ENCODE peak calls at places on chromosome 6, in nine cellular contexts. U is hypothalamus; W is activated T-helper 1 cell treated with Interleukin-2 at 50 U/mL for 16 hours; K is IMR-90; G is activated B cell treated with CpG ODN at 0.5 μM for 24 hours; C is stimulated activated CD8-positive, alpha-beta memory T cell treated with anti-CD3 and anti-CD28 coated beads, Interleukin-12 subunit alpha, Interleukin-12 subunit beta, amount 100 ng/mL, for 4 hours; T is T-helper 1 cell; O is activated naive CD4-positive, alpha-beta T cell; R is ascending aorta. P is an unnamed sample.

GRCh38 chr6:70210462-70210861 is 92.4 kb downstream of the COL9A1 start:
- DNase-seq in O (no peak), U (no peak), T (no peak), R (no peak), G (no peak), W (no peak), K (no peak), C (no peak), P (no peak)

GRCh38 chr6:125469915-125470314 is 168.1 kb upstream of the HDDC2 start:
- DNase-seq in C (no peak), K (no peak), T (no peak), W (no peak), U (no peak), R (no peak), O (no peak), G (no peak), P (no peak)

GRCh38 chr6:129102741-129103140 is 219.8 kb downstream of the LAMA2 start:
- DNase-seq in O (no peak), W (no peak), C (no peak), G (no peak), T (no peak), U (no peak), R (peak), K (peak), P (no peak)

GRCh38 chr6:156757849-156758248 is 19.3 kb upstream of the ARID1B start:
- DNase-seq in K (no peak), C (no peak), W (no peak), R (no peak), O (no peak), T (no peak), U (no peak), G (no peak), P (no peak)

GRCh38 chr6:4920914-4921410 is 82.9 kb downstream of the RPP40 start:
- DNase-seq in R (no peak), C (no peak), K (peak), G (no peak), W (no peak), T (no peak), U (no peak), O (no peak), P (no peak)

GRCh38 chr6:111566873-111567517 is 38.7 kb downstream of the TRAF3IP2 start:
- DNase-seq in K (no peak), U (no peak), W (no peak), T (no peak), O (no peak), C (no peak), G (no peak), R (no peak), P (peak)

GRCh38 chr6:163960128-163960527 is 545.6 kb downstream of the QKI start:
- DNase-seq in C (no peak), R (no peak), G (no peak), T (no peak), O (no peak), K (no peak), W (no peak), U (no peak), P (no peak)

GRCh38 chr6:43733471-43734293 is 36.3 kb upstream of the VEGFA start:
- DNase-seq in W (peak), U (no peak), C (peak), K (no peak), G (no peak), O (no peak), T (peak), R (peak), P (no peak)

GRCh38 chr6:158032354-158032733 is 50.7 kb downstream of the SYNJ2 start:
- DNase-seq in W (no peak), C (no peak), G (no peak), K (no peak), U (no peak), R (no peak), T (no peak), O (no peak), P (no peak)

GRCh38 chr6:151004415-151005024 is 139.0 kb downstream of the MTHFD1L start:
- DNase-seq in O (no peak), W (no peak), K (peak), G (no peak), R (no peak), C (no peak), U (no peak), T (no peak), P (no peak)

GRCh38 chr6:136592930-136593673 is 42.9 kb upstream of the MAP7 start:
- DNase-seq in O (no peak), W (no peak), R (no peak), K (peak), U (no peak), C (no peak), T (no peak), G (no peak), P (no peak)

GRCh38 chr6:54586251-54586650 is 260.3 kb upstream of the FAM83B start:
- DNase-seq in R (no peak), O (no peak), C (no peak), U (no peak), T (no peak), W (no peak), K (peak), G (no peak), P (no peak)

GRCh38 chr6:157615411-157615763 is 207.7 kb upstream of the SNX9 start:
- DNase-seq in K (no peak), C (no peak), W (no peak), G (no peak), T (no peak), R (no peak), O (no peak), U (no peak), P (no peak)

GRCh38 chr6:99119109-99120031 is 171.6 kb upstream of the FBXL4 start:
- DNase-seq in G (no peak), T (peak), O (no peak), U (no peak), W (no peak), R (no peak), C (no peak), K (peak), P (no peak)

GRCh38 chr6:79894939-79895338 is 52.4 kb downstream of the ELOVL4 start:
- DNase-seq in U (no peak), C (no peak), T (no peak), R (no peak), G (no peak), O (no peak), K (no peak), W (no peak), P (no peak)

GRCh38 chr6:50986319-50986718 is 167.6 kb downstream of the TFAP2B start:
- DNase-seq in O (no peak), R (no peak), T (no peak), G (no peak), C (no peak), W (no peak), U (no peak), K (no peak), P (no peak)

GRCh38 chr6:42163941-42164340 is 9.2 kb upstream of the GUCA1A start:
- DNase-seq in K (peak), W (no peak), C (no peak), O (no peak), T (no peak), U (no peak), G (no peak), R (no peak), P (no peak)

GRCh38 chr6:15544321-15544900 is 118.4 kb downstream of the DTNBP1 start:
- DNase-seq in G (no peak), W (no peak), U (no peak), O (no peak), K (peak), R (no peak), C (no peak), T (no peak), P (no peak)

GRCh38 chr6:68638225-68638900 is 3.3 kb downstream of the ADGRB3 start:
- DNase-seq in U (no peak), W (no peak), K (peak), R (no peak), G (no peak), C (no peak), T (peak), O (no peak), P (peak)

GRCh38 chr6:37492236-37493046 is 7.3 kb downstream of the CCDC167 start:
- DNase-seq in W (no peak), O (no peak), K (no peak), T (no peak), R (no peak), G (no peak), U (no peak), C (no peak), P (no peak)

GRCh38 chr6:89834884-89835792 is 5.5 kb downstream of the CASP8AP2 start:
- DNase-seq in O (no peak), K (peak), G (no peak), W (peak), C (no peak), U (no peak), R (no peak), T (no peak), P (no peak)

GRCh38 chr6:107314644-107315043 is 144.7 kb downstream of the PDSS2 start:
- DNase-seq in C (no peak), O (no peak), R (no peak), W (no peak), K (no peak), U (no peak), G (no peak), T (no peak), P (no peak)

GRCh38 chr6:160999508-160999907 is 7.9 kb downstream of the MAP3K4 start:
- DNase-seq in U (no peak), R (no peak), W (no peak), T (no peak), G (no peak), C (no peak), K (no peak), O (no peak), P (no peak)

GRCh38 chr6:93222071-93222851 is 197.1 kb downstream of the EPHA7 start:
- DNase-seq in O (no peak), K (no peak), W (no peak), T (no peak), C (no peak), U (no peak), G (no peak), R (no peak), P (no peak)

GRCh38 chr6:55925292-55925691 is 49.9 kb upstream of the BMP5 start:
- DNase-seq in R (no peak), G (no peak), U (no peak), O (no peak), K (peak), T (no peak), W (no peak), C (no peak), P (no peak)

GRCh38 chr6:170130771-170131241 is 160.1 kb downstream of the DLL1 start:
- DNase-seq in K (no peak), T (no peak), U (no peak), R (peak), W (no peak), G (no peak), O (no peak), C (no peak), P (no peak)

GRCh38 chr6:37068523-37069270 is 63.2 kb downstream of the FGD2 start:
- DNase-seq in R (no peak), C (no peak), W (no peak), K (no peak), U (no peak), G (no peak), O (no peak), T (no peak), P (no peak)

GRCh38 chr6:2763876-2764540 is 1.2 kb upstream of the WRNIP1 start:
- DNase-seq in C (no peak), T (no peak), W (no peak), K (no peak), G (no peak), U (no peak), R (no peak), O (no peak), P (no peak)

GRCh38 chr6:12160350-12160749 is 129.8 kb upstream of the EDN1 start:
- DNase-seq in U (no peak), K (peak), G (no peak), R (no peak), W (no peak), T (no peak), C (no peak), O (no peak), P (no peak)

GRCh38 chr6:13445005-13445743 is 42.2 kb downstream of the GFOD1 start:
- DNase-seq in U (no peak), O (no peak), T (no peak), C (no peak), W (no peak), K (peak), G (no peak), R (peak), P (no peak)

GRCh38 chr6:36427781-36428345 is 14.8 kb downstream of the PXT1 start:
- DNase-seq in U (no peak), C (no peak), R (no peak), T (no peak), W (no peak), K (peak), G (no peak), O (no peak), P (no peak)

GRCh38 chr6:155505560-155505959 is 49.9 kb upstream of the NOX3 start:
- DNase-seq in U (no peak), W (no peak), K (no peak), O (no peak), G (no peak), C (no peak), R (no peak), T (no peak), P (no peak)

GRCh38 chr6:156866181-156866862 is 89.1 kb downstream of the ARID1B start:
- DNase-seq in K (peak), G (no peak), R (no peak), W (no peak), T (no peak), O (no peak), U (no peak), C (no peak), P (no peak)

GRCh38 chr6:136137008-136137689 is 113.0 kb downstream of the MTFR2 start:
- DNase-seq in W (no peak), U (no peak), O (no peak), G (no peak), C (no peak), K (peak), T (no peak), R (no peak), P (no peak)

GRCh38 chr6:94215614-94216013 is 796.3 kb upstream of the EPHA7 start:
- DNase-seq in T (no peak), O (no peak), W (no peak), K (no peak), R (no peak), U (no peak), G (no peak), C (no peak), P (no peak)

GRCh38 chr6:154230910-154231595 is 125.5 kb downstream of the IPCEF1 start:
- DNase-seq in U (no peak), C (no peak), R (no peak), G (no peak), T (no peak), W (no peak), K (no peak), O (no peak), P (no peak)

GRCh38 chr6:2229742-2230141 is 15.7 kb downstream of the GMDS start:
- DNase-seq in T (no peak), G (no peak), W (no peak), K (no peak), R (no peak), U (no peak), C (no peak), O (no peak), P (no peak)

GRCh38 chr6:13091192-13091591 is 237.1 kb downstream of the TBC1D7 start:
- DNase-seq in C (no peak), U (no peak), K (no peak), O (no peak), G (no peak), R (peak), T (no peak), W (no peak), P (no peak)

GRCh38 chr6:159720708-159721107 is 6.6 kb upstream of the WTAP start:
- DNase-seq in G (no peak), C (no peak), W (no peak), T (peak), O (no peak), K (no peak), U (no peak), R (no peak), P (no peak)